ENCODE peak calls at places on chromosome 3, in six cellular contexts. Y, G, L, S, O and I are unnamed samples.

GRCh38 chr3:49712631-49713317 is 6.7 kb downstream of the AMIGO3 start:
- DNase-seq in Y (peak; percentile 43), G (no peak), L (no peak), S (no peak), O (no peak), I (no peak)

GRCh38 chr3:62131620-62132019 is 241.7 kb downstream of the FEZF2 start:
- DNase-seq in Y (no peak), G (no peak), L (peak; percentile 43), S (peak; percentile 11), O (no peak), I (no peak)

GRCh38 chr3:141926929-141927328 is 50.5 kb downstream of the ATP1B3 start:
- DNase-seq in Y (no peak), G (peak; percentile 45), L (no peak), S (no peak), O (peak; percentile 1), I (no peak)

GRCh38 chr3:13818919-13819318 is 61.0 kb downstream of the WNT7A start:
- DNase-seq in Y (no peak), G (no peak), L (no peak), S (no peak), O (no peak), I (no peak)

GRCh38 chr3:128187495-128187894 is 34.2 kb downstream of the EEFSEC start:
- DNase-seq in Y (no peak), G (no peak), L (no peak), S (no peak), O (no peak), I (no peak)

GRCh38 chr3:172107403-172107802 is 68.0 kb downstream of the FNDC3B start:
- DNase-seq in Y (no peak), G (no peak), L (no peak), S (no peak), O (no peak), I (no peak)

GRCh38 chr3:7999363-7999762 is 502.3 kb upstream of the LMCD1 start:
- DNase-seq in Y (no peak), G (no peak), L (no peak), S (no peak), O (no peak), I (no peak)

GRCh38 chr3:42119558-42120355 is 28.6 kb downstream of the TRAK1 start:
- DNase-seq in Y (no peak), G (no peak), L (peak; percentile 8), S (no peak), O (peak; percentile 26), I (no peak)

GRCh38 chr3:44983413-44984040 is 7.5 kb downstream of the EXOSC7 start:
- DNase-seq in Y (no peak), G (peak; percentile 58), L (no peak), S (no peak), O (no peak), I (peak; percentile 70)

GRCh38 chr3:38245930-38246329 is 19.7 kb upstream of the SLC22A13 start:
- DNase-seq in Y (no peak), G (no peak), L (no peak), S (no peak), O (no peak), I (no peak)

GRCh38 chr3:160159806-160160205 is 65.4 kb upstream of the C3orf80 start:
- DNase-seq in Y (no peak), G (no peak), L (no peak), S (no peak), O (no peak), I (no peak)

GRCh38 chr3:174023445-174023844 is 625.9 kb downstream of the NLGN1 start:
- DNase-seq in Y (no peak), G (no peak), L (no peak), S (peak; percentile 21), O (no peak), I (no peak)

GRCh38 chr3:16205156-16205870 is 30.8 kb downstream of the GALNT15 start:
- DNase-seq in Y (no peak), G (no peak), L (no peak), S (peak; percentile 56), O (no peak), I (no peak)

GRCh38 chr3:194802125-194802433 is 116.4 kb downstream of the FAM43A start:
- DNase-seq in Y (no peak), G (no peak), L (no peak), S (no peak), O (no peak), I (no peak)

GRCh38 chr3:180048108-180048507 is 11.4 kb upstream of the PEX5L start:
- DNase-seq in Y (no peak), G (no peak), L (no peak), S (no peak), O (no peak), I (no peak)

GRCh38 chr3:100954199-100954935 is 38.9 kb downstream of the ABI3BP start:
- DNase-seq in Y (no peak), G (no peak), L (no peak), S (peak; percentile 47), O (no peak), I (no peak)

GRCh38 chr3:64945171-64945684 is 257.4 kb upstream of the ADAMTS9 start:
- DNase-seq in Y (no peak), G (peak; percentile 18), L (peak; percentile 29), S (no peak), O (peak; percentile 70), I (no peak)

GRCh38 chr3:170511371-170511770 is 74.5 kb downstream of the SLC7A14 start:
- DNase-seq in Y (no peak), G (no peak), L (no peak), S (no peak), O (no peak), I (no peak)

GRCh38 chr3:7238565-7239295 is 377.8 kb downstream of the GRM7 start:
- DNase-seq in Y (no peak), G (peak; percentile 80), L (no peak), S (no peak), O (no peak), I (no peak)

GRCh38 chr3:5072100-5072816 is 49.8 kb upstream of the ARL8B start:
- DNase-seq in Y (no peak), G (peak; percentile 60), L (no peak), S (no peak), O (no peak), I (peak; percentile 35)

GRCh38 chr3:78846688-78847087 is 921.1 kb downstream of the ROBO1 start:
- DNase-seq in Y (no peak), G (no peak), L (peak; percentile 42), S (peak; percentile 89), O (no peak), I (no peak)

GRCh38 chr3:30469125-30469524 is 137.3 kb upstream of the TGFBR2 start:
- DNase-seq in Y (no peak), G (no peak), L (no peak), S (no peak), O (no peak), I (no peak)
- TF ChIP-seq CTCF in Y (no peak), G (no peak), L (no peak), S (no peak), O (no peak), I (no peak)

DNA sequence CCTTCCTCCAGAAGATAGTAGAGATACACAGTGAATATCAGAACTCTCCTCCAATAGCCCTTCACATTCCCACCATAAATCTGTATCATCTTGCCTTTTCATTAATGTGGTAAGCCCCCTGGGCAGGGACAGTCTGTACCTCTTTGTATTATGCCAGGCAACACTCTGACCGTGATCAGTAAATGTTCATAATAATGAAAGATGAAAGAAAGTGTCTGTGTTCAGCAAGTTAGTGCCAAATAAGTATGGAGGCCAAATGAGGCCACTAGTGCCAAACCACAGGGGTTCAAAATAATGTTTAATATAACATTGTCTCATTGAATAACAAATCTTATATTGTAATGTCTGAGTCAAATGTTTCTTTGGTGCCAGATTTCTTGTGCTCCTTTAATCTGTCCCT is 104.3 kb downstream of the CMSS1 start:
- DNase-seq in Y (no peak), G (no peak), L (no peak), S (no peak), O (no peak), I (no peak)
- H3K27ac ChIP-seq in Y (no peak overlapping the region), G (no peak overlapping the region), L (no peak overlapping the region), S (no peak overlapping the region), O (no peak overlapping the region), I (no peak overlapping the region)

DNA sequence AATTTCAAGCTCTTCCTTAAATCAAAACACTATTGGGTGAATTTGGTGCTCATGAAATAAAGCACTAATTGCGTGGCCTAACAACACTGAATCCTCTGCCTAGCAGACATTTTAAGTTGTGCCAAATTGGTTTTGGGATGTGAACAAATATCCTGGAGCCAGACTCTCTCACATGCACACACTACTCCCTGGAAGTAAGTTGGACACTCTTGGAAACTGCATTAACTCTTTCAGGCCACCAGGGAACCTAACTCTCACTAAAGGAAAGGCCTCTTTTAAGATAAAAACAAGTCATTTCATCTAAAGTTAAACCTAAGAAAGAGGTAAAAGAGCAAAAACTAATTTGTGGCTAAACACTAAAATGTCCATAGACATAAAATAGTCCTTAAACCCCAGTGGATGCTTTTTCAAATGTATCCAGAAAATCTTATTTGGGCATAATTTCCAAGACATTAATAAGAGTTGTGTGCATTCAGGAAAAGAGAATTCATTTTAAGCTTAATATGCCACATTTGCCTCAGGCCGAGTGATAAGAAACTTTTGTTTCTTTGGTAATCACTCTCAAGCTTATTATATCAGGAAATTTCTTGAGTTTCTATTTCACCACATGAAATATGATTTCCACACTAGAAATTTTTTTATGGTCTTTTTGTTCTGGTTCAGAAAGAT is 61.8 kb downstream of the ZBTB20 start:
- DNase-seq in Y (no peak), G (no peak), L (no peak), S (no peak), O (no peak), I (no peak)
- TF ChIP-seq CTCF in Y (no peak), G (no peak), L (peak; percentile 31), S (peak; percentile 10), O (no peak), I (no peak)

GRCh38 chr3:119913021-119913420 is 131.1 kb downstream of the NR1I2 start:
- DNase-seq in Y (no peak), G (no peak), L (peak; percentile 8), S (peak; percentile 39), O (no peak), I (no peak)

GRCh38 chr3:119912220-119912619 is 130.3 kb downstream of the NR1I2 start:
- DNase-seq in Y (no peak), G (no peak), L (no peak), S (no peak), O (no peak), I (no peak)

DNA sequence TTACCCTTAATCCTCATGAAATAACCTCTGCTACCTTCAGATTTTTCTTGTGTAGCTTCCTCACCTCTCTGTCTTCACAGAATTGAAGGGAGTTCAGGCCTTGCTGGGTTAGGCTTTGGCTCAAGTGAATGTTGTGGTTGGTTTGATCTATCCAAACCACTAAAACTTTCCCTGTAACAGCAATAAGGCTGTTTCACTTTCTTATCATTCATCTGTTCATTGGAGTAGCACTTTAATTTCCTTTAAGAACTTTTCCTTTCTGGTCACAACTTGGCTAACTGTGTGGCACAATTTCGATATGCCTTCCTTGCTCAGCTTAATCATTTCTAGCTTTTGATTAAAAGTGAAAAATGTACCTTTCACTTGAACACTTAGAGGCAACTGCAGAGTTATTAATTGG is 129.8 kb downstream of the NR1I2 start:
- DNase-seq in Y (no peak), G (no peak), L (no peak), S (no peak), O (no peak), I (no peak)
- H3K27ac ChIP-seq in Y (no peak overlapping the region), G (no peak overlapping the region), L (no peak overlapping the region), S (no peak overlapping the region), O (no peak overlapping the region), I (no peak overlapping the region)

GRCh38 chr3:40181182-40181581 is 128.3 kb upstream of the EIF1B start:
- DNase-seq in Y (no peak), G (no peak), L (no peak), S (no peak), O (no peak), I (no peak)
- TF ChIP-seq CTCF in Y (no peak), G (no peak), L (no peak), S (no peak), O (no peak), I (no peak)

GRCh38 chr3:177329854-177330253 is 132.6 kb upstream of the TBL1XR1 start:
- DNase-seq in Y (no peak), G (peak; percentile 29), L (no peak), S (no peak), O (no peak), I (no peak)
- H3K27ac ChIP-seq in Y (no peak overlapping the region), G (no peak overlapping the region), L (no peak overlapping the region), S (no peak overlapping the region), O (no peak overlapping the region), I (no peak overlapping the region)